ENCODE peak calls at places on chromosome 4, in four cellular contexts. X, N, H and U are unnamed samples.

GRCh38 chr4:4492161-4492847 is 49.5 kb downstream of the STX18 start:
- DNase-seq in X (peak), N (no peak), H (no peak), U (peak)

GRCh38 chr4:87679449-87680169 is 29.5 kb downstream of the DMP1 start:
- DNase-seq in X (peak), N (no peak), H (peak), U (peak)

GRCh38 chr4:151796106-151796505 is 35.3 kb upstream of the GATB start:
- DNase-seq in X (no peak), N (no peak), H (no peak), U (no peak)

GRCh38 chr4:8488791-8489369 is 48.3 kb downstream of the TRMT44 start:
- DNase-seq in X (no peak), N (no peak), H (no peak), U (no peak)

GRCh38 chr4:182015893-182016292 is 227.3 kb upstream of the TENM3 start:
- DNase-seq in X (peak), N (no peak), H (no peak), U (peak)

GRCh38 chr4:16448240-16448639 is 222.0 kb upstream of the TAPT1 start:
- DNase-seq in X (no peak), N (no peak), H (no peak), U (no peak)

GRCh38 chr4:118765399-118765798 is 70.5 kb downstream of the SEC24D start:
- DNase-seq in X (no peak), N (no peak), H (no peak), U (peak)

GRCh38 chr4:153804742-153805141 is 15.9 kb upstream of the SFRP2 start:
- DNase-seq in X (no peak), N (no peak), H (no peak), U (no peak)

GRCh38 chr4:30776921-30777415 is 56.8 kb downstream of the PCDH7 start:
- DNase-seq in X (no peak), N (no peak), H (no peak), U (no peak)

GRCh38 chr4:110854021-110854678 is 231.3 kb upstream of the PITX2 start:
- DNase-seq in X (no peak), N (no peak), H (no peak), U (peak)

GRCh38 chr4:17605236-17605635 is 9.2 kb upstream of the MED28 start:
- DNase-seq in X (no peak), N (no peak), H (no peak), U (no peak)

GRCh38 chr4:10003666-10004065 is 17.6 kb downstream of the SLC2A9 start:
- DNase-seq in X (no peak), N (no peak), H (no peak), U (no peak)

GRCh38 chr4:159150838-159151390 is 48.0 kb downstream of the RAPGEF2 start:
- DNase-seq in X (no peak), N (no peak), H (no peak), U (no peak)

GRCh38 chr4:169407217-169407845 is 136.6 kb upstream of the SH3RF1 start:
- DNase-seq in X (no peak), N (no peak), H (no peak), U (no peak)

GRCh38 chr4:5802565-5802964 is 90.3 kb downstream of the CRMP1 start:
- DNase-seq in X (no peak), N (no peak), H (no peak), U (no peak)

GRCh38 chr4:164320847-164321246 is 433.1 kb upstream of the SMIM31 start:
- DNase-seq in X (no peak), N (no peak), H (no peak), U (no peak)

GRCh38 chr4:127400736-127401346 is 231.9 kb upstream of the INTU start:
- DNase-seq in X (peak), N (no peak), H (peak), U (peak)

GRCh38 chr4:54495641-54496040 is 162.1 kb upstream of the KIT start:
- DNase-seq in X (no peak), N (no peak), H (no peak), U (no peak)

GRCh38 chr4:54499308-54500074 is 158.3 kb upstream of the KIT start:
- DNase-seq in X (no peak), N (no peak), H (no peak), U (peak)

GRCh38 chr4:54496412-54496811 is 161.3 kb upstream of the KIT start:
- DNase-seq in X (no peak), N (no peak), H (no peak), U (no peak)

GRCh38 chr4:54498661-54499111 is 159.1 kb upstream of the KIT start:
- DNase-seq in X (no peak), N (no peak), H (no peak), U (peak)

GRCh38 chr4:54497947-54498346 is 159.8 kb upstream of the KIT start:
- DNase-seq in X (no peak), N (no peak), H (no peak), U (no peak)
- TF ChIP-seq CTCF in X (no peak), N (no peak), H (no peak), U (no peak)

DNA sequence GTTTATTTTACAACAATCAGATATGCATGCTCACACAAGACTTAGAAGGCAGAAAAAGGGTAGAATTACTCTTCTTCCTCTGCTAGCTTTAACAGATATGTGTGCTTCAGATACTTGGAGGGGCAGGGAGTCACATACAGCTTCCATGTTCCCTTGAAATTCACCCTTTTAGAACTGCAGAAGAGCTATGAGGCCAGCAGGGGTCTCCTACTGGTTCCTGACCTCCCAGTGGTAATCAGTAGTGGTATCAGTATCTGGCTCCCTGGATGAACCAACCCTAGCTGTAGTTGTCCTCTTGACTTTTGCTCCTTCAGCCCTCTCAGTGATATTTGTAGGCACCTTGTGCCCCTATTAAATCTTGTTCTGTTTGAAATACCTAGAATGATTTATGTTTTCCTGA is 81.5 kb downstream of the RCHY1 start:
- DNase-seq in X (no peak), N (no peak), H (no peak), U (peak)
- TF ChIP-seq CTCF in X (peak), N (no peak), H (no peak), U (peak)

DNA sequence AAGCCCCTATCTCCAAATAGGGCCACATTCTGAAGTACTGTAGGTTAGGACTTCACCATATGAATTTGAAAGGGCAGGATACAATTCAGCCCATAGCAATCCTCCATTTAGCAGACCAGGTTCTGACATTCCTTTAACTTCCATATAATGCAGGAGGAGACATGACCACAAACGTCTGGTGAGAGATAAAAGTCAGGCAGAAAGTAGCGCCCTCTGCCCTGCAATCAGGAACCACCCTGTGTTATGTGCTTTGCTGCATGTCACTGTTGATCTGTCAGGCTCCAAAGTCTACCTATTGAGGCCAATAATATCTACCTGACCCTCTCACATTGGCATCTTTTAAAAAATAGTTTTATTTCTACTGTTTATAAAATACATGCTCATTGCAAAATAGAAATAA is 30.2 kb upstream of the SEPSECS start:
- DNase-seq in X (no peak), N (no peak), H (no peak), U (no peak)
- TF ChIP-seq CTCF in X (no peak), N (no peak), H (no peak), U (no peak)

GRCh38 chr4:142211444-142211843 is 575.1 kb downstream of the IL15 start:
- DNase-seq in X (no peak), N (no peak), H (no peak), U (no peak)
- TF ChIP-seq CTCF in X (no peak), N (no peak), H (no peak), U (peak)

GRCh38 chr4:15149842-15150592 is 147.7 kb downstream of the CPEB2 start:
- DNase-seq in X (peak), N (peak), H (peak), U (peak)
- TF ChIP-seq CTCF in X (no peak), N (no peak), H (no peak), U (peak)

DNA sequence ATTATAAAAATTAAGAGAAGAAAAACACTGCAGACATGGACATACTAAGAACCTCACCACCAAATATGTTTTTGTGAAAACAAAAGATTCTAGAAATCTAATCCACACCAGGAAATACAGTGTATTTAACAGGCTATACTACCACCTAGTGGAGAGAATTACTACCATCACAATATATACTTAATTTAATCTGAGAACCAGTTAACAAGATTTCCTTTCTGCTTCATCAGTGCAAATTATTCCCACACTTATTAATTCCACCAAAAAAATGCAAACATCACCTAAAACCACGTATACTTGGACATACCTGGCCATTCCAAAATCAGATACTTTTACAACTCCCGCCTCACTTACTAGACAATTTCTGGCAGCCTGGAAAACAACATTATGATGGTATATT is 7.0 kb upstream of the TXK start:
- DNase-seq in X (peak), N (no peak), H (no peak), U (no peak)
- TF ChIP-seq CTCF in X (no peak), N (peak), H (peak), U (peak)

GRCh38 chr4:131091896-131092295 is 1995.9 kb downstream of the C4orf33 start:
- DNase-seq in X (peak), N (no peak), H (no peak), U (no peak)
- TF ChIP-seq CTCF in X (no peak), N (peak), H (no peak), U (peak)

DNA sequence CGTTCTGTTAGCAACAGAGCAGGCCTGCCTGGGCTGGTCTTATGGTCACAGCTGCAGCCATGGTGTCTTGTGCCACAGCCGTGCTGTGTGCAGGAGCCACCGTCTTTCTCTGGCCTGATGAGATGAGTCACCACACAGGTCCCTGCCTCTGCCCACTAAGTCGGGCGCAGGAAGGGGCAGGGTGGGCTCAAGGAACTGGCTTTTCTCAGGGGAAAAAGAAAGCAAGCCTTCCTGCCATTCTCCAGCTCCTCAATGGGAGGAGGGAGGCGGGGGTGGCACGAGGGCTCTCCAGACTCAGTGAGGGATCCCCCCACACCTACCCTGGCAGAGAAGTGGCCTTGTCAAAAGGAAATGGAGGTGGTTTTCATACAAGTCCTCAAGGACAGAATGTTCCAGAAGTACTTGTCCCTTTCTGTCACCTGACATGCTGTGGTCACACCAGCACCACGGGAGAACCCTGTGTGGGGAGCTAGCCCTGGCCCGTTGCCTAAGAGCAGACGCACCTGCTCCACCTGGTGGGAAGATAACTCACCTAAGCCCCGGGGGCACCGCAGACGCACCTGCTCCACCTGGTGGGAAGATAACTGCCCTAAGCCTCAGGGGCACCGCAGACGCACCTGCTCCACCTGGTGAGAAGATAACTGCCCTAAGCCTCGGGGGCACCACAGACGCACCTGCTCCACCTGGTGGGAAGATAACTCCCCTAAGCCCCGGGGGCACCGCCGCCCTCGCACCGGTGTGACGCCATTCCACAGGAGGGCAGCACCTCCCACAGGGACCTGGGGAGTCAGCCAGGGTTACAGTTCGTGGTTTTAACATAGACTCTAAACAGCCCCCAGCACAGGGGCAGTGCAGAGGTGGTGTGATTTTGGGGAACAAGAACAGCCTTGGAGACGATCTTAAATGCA is 18.5 kb downstream of the UVSSA start:
- DNase-seq in X (no peak), N (peak), H (no peak), U (no peak)
- TF ChIP-seq CTCF in X (no peak), N (no peak), H (no peak), U (peak)